ENCODE peak calls at places on chromosome 2, in eight cellular contexts. T is CD8-positive, alpha-beta T cell; Z is brain microvascular endothelial cell; L is foreskin fibroblast; H is fibroblast of lung; S is OCI-LY7; B is uterus; A is kidney. P is an unnamed sample.

GRCh38 chr2:121810959-121811853 is 55.8 kb downstream of the TSN start:
- DNase-seq in Z (peak), B (no peak), L (peak), S (peak), A (no peak), T (no peak), H (peak), P (peak)

GRCh38 chr2:1769703-1770422 is 25.5 kb upstream of the PXDN start:
- DNase-seq in S (peak), B (peak), H (peak), L (no peak), T (peak), A (peak), Z (peak), P (peak)

GRCh38 chr2:124050833-124051497 is 25.9 kb downstream of the CNTNAP5 start:
- DNase-seq in A (no peak), H (no peak), B (no peak), S (no peak), Z (no peak), T (no peak), L (no peak), P (no peak)

GRCh38 chr2:219327719-219328118 is 4.8 kb downstream of the RESP18 start:
- DNase-seq in Z (no peak), H (no peak), B (no peak), A (no peak), L (no peak), T (no peak), S (no peak), P (no peak)

GRCh38 chr2:26018184-26018716 is 15.6 kb upstream of the RAB10 start:
- DNase-seq in A (peak), H (peak), L (peak), Z (peak), B (peak), S (no peak), T (no peak), P (no peak)

GRCh38 chr2:182952741-182953450 is 85.4 kb downstream of the NCKAP1 start:
- DNase-seq in B (no peak), Z (peak), A (no peak), T (no peak), L (peak), H (peak), S (no peak), P (no peak)

GRCh38 chr2:178761759-178762371 is 45.4 kb downstream of the TTN start:
- DNase-seq in S (peak), Z (peak), H (peak), T (peak), L (no peak), B (no peak), A (no peak), P (peak)

GRCh38 chr2:33131108-33131507 is 184.4 kb downstream of the LTBP1 start:
- DNase-seq in H (no peak), A (no peak), S (no peak), Z (no peak), T (no peak), L (no peak), B (no peak), P (no peak)

GRCh38 chr2:70921031-70921430 is 14.7 kb upstream of the ATP6V1B1 start:
- DNase-seq in Z (no peak), L (no peak), A (no peak), H (no peak), T (no peak), B (no peak), S (no peak), P (no peak)

GRCh38 chr2:9110346-9110884 is 96.2 kb upstream of the ASAP2 start:
- DNase-seq in T (no peak), L (no peak), Z (no peak), H (no peak), S (no peak), A (no peak), B (no peak), P (no peak)

GRCh38 chr2:6352247-6352646 is 513.5 kb downstream of the CMPK2 start:
- DNase-seq in L (no peak), T (no peak), H (no peak), A (no peak), S (peak), Z (no peak), B (no peak), P (peak)

GRCh38 chr2:177466337-177467195 is 74.0 kb downstream of the AGPS start:
- DNase-seq in T (no peak), L (peak), A (no peak), B (no peak), Z (no peak), H (no peak), S (no peak), P (no peak)

GRCh38 chr2:119364798-119365197 is 1.8 kb downstream of the C2orf76 start:
- DNase-seq in S (no peak), H (no peak), L (no peak), A (no peak), B (no peak), T (no peak), Z (no peak), P (no peak)
- H3K4me3 ChIP-seq in S (peak), H (no peak), L (no peak), A (no peak), B (no peak), T (no peak), Z (no peak), P (peak)

GRCh38 chr2:212548459-212548815 is 9.8 kb upstream of the ERBB4 start:
- DNase-seq in L (no peak), S (no peak), H (peak), Z (peak), T (no peak), A (no peak), B (no peak), P (no peak)
- TF ChIP-seq CTCF in L (peak), S (peak), H (peak), Z (peak), T (no peak), A (peak), B (no peak), P (peak)

DNA sequence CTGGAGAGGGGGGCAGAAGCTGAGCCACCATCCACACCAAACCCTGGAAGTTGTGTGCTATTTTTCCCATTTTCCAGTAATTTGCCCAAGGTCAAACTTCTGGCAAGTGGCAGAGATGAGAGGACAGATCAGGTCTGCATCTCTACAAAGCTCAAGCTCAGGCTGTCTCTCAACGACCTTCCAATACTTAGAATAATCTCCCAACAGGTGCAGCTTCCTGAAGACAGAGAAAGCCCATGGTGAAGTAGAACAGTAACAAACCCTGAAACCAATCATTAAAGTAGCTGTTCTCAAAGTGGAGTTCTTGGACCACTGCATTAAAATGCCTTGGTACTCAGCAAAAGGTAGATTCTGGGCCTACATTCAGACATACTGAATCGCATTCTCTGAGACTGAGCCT is 37.6 kb downstream of the TMEM131 start:
- DNase-seq in H (no peak), S (peak), L (no peak), B (no peak), A (no peak), T (no peak), Z (no peak), P (no peak)
- H3K4me3 ChIP-seq in H (no peak), S (peak), L (no peak), B (no peak), A (no peak), T (no peak), Z (no peak), P (no peak)

GRCh38 chr2:159606287-159606686 is 10.1 kb downstream of the BAZ2B start:
- DNase-seq in A (no peak), Z (no peak), S (no peak), B (no peak), H (no peak), T (no peak), L (no peak), P (no peak)

GRCh38 chr2:159609933-159610523 is 6.3 kb downstream of the BAZ2B start:
- DNase-seq in A (no peak), S (no peak), T (no peak), B (no peak), L (no peak), Z (no peak), H (no peak), P (no peak)

GRCh38 chr2:159608108-159608507 is 8.2 kb downstream of the BAZ2B start:
- DNase-seq in H (no peak), Z (no peak), A (no peak), B (no peak), L (no peak), S (no peak), T (no peak), P (no peak)

GRCh38 chr2:159605441-159606178 is 10.7 kb downstream of the BAZ2B start:
- DNase-seq in T (no peak), B (no peak), S (no peak), Z (no peak), H (no peak), L (no peak), A (no peak), P (no peak)

DNA sequence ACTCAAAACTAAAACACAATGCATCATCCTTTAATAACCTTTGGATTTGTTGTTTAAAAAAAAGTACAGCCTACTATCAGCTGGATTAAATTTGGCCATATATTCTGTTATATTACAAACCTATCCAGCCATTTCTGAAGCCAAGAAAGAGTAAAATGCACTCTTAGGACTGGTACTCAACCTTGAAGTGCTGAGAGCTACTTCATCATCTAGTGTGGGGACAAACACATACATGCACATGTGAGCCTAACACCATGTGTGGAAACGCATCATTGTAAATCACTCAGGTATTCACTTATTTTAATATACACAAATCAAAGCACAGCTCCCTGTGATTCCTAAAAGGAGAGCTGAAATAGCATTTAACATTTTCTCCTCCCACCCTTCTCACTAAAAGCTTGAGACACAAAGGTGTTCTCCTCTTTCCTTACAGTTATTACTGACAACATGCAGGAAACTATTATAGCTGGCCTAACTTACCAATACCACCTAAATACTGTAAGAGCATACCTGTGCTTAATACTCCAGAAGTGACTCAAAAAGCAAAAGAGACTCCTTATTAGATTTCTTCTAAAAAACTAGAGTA is 7.5 kb downstream of the BAZ2B start:
- DNase-seq in B (no peak), A (no peak), S (no peak), H (no peak), L (no peak), T (no peak), Z (no peak), P (no peak)
- TF ChIP-seq CTCF in B (no peak), A (no peak), S (no peak), H (no peak), L (no peak), T (no peak), Z (no peak), P (no peak)

GRCh38 chr2:161425966-161426365 is 9.9 kb downstream of the TBR1 start:
- DNase-seq in S (no peak), H (no peak), A (no peak), L (no peak), T (no peak), Z (no peak), B (no peak), P (no peak)

GRCh38 chr2:161426416-161426787 is 10.3 kb downstream of the TBR1 start:
- DNase-seq in A (no peak), T (no peak), Z (no peak), H (no peak), L (no peak), B (no peak), S (no peak), P (no peak)

GRCh38 chr2:161423351-161424178 is 7.5 kb downstream of the TBR1 start:
- DNase-seq in A (no peak), L (no peak), S (no peak), H (no peak), Z (no peak), B (no peak), T (no peak), P (no peak)

GRCh38 chr2:161424179-161424763 is 8.2 kb downstream of the TBR1 start:
- DNase-seq in B (no peak), Z (no peak), L (no peak), S (no peak), A (no peak), H (no peak), T (no peak), P (no peak)

DNA sequence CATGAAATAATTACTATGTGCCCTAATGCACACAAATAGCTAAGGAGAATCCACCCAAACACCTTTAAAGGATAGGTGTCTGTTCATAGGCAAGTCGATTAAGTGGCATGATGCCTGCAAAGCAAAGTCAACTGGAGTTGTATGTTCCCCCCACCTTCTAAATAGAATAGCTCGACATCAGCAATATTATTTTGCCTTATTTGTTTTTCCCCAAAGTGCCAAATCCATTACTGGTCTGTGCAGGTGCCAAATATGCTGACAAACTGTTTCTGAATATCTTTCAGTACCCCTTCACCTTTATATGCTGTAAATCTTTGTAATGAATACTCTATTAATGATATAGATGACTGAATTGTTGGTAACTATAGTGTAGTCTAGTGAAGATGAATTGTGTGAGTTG is 8.9 kb downstream of the TBR1 start:
- DNase-seq in Z (no peak), A (no peak), T (no peak), H (no peak), S (no peak), B (no peak), L (no peak), P (no peak)
- H3K4me3 ChIP-seq in Z (no peak), A (no peak), T (no peak), H (no peak), S (no peak), B (no peak), L (no peak), P (no peak)

GRCh38 chr2:150097891-150098595 is 389.4 kb downstream of the RND3 start:
- DNase-seq in A (no peak), L (no peak), H (peak), B (no peak), S (no peak), Z (peak), T (no peak), P (no peak)
- TF ChIP-seq CTCF in A (no peak), L (peak), H (peak), B (no peak), S (no peak), Z (peak), T (no peak), P (no peak)

GRCh38 chr2:11160256-11160655 is 5.0 kb downstream of the SLC66A3 start:
- DNase-seq in B (no peak), Z (no peak), A (no peak), L (no peak), T (no peak), H (no peak), S (no peak), P (no peak)

GRCh38 chr2:11157296-11157695 is 2.0 kb downstream of the SLC66A3 start:
- DNase-seq in Z (no peak), L (no peak), B (no peak), A (no peak), T (no peak), S (no peak), H (no peak), P (no peak)

GRCh38 chr2:11157731-11158130 is 2.5 kb downstream of the SLC66A3 start:
- DNase-seq in L (no peak), Z (no peak), B (no peak), T (no peak), H (no peak), S (no peak), A (no peak), P (no peak)

GRCh38 chr2:11159574-11160170 is 4.4 kb downstream of the SLC66A3 start:
- DNase-seq in B (no peak), T (no peak), H (no peak), L (no peak), Z (no peak), S (no peak), A (no peak), P (no peak)

GRCh38 chr2:11158916-11159573 is 3.8 kb downstream of the SLC66A3 start:
- DNase-seq in L (no peak), S (no peak), T (no peak), A (no peak), B (no peak), H (no peak), Z (no peak), P (no peak)
- H3K4me3 ChIP-seq in L (no peak), S (no peak), T (no peak), A (no peak), B (no peak), H (no peak), Z (no peak), P (no peak)

DNA sequence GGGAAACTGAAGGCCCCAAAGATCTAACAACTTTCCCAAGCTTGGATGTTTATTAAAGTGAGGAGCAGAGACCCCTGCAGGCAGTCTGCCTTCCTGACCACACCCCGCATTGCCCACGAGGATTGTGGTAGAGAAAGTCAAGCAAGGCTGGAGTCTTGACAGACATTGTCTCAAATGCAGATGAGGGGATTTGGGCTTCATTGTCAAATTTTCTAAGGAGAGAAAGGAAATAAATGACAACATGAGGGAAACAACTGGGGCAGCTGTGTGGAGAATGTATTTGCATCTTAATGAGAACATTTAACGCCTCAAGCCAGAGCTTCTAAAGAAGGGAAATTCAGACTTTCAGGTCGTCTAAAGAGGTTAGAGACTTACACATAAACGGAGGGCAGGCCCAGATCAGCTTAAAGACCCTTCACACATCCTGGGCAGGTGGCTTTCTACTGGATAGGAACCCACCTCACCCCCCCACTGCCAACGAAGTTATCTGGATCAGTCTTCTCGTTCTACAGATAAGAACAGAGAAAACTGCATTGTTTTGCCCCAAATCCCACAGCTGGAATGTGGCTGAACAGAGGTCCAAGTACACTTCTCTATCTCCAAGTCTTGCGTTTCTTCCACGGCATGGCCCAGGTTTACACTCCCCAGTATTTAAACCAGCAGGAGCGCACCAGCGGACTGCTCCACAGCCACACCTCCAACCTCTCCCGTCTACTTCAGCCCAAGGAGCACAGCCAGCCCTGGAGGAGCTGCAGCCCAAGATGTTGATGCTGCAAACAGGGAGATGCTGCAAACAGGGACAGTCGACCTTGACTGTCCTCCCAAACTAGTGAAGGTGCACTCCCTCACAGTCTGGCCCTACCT is 16.2 kb upstream of the SCG2 start:
- DNase-seq in L (no peak), A (no peak), T (no peak), S (no peak), Z (no peak), B (no peak), H (no peak), P (no peak)
- TF ChIP-seq CTCF in L (no peak), A (no peak), T (no peak), S (peak), Z (peak), B (no peak), H (peak), P (no peak)